ENCODE peak calls at places on chromosomes 6 and 20, in eight cellular contexts. B, T, V, H, K, N, S and D are unnamed samples.

GRCh38 chr6:36759177-36759757 is 61.6 kb downstream of the RAB44 start:
- DNase-seq in B (peak; percentile 96), T (peak; percentile 84), V (peak; percentile 96), H (peak; percentile 95), K (peak; percentile 59), N (peak; percentile 79), S (peak; percentile 90), D (peak; percentile 80)

GRCh38 chr20:1169224-1169623 is 15.6 kb downstream of the TMEM74B start:
- DNase-seq in B (no peak), T (no peak), V (no peak), H (no peak), K (no peak), N (no peak), S (no peak), D (no peak)

GRCh38 chr6:105940990-105941389 is 145.1 kb upstream of the PRDM1 start:
- DNase-seq in B (no peak), T (no peak), V (no peak), H (no peak), K (no peak), N (no peak), S (no peak), D (no peak)

GRCh38 chr6:42762338-42762929 is 16.5 kb upstream of the TBCC start:
- DNase-seq in B (no peak), T (no peak), V (no peak), H (no peak), K (no peak), N (no peak), S (no peak), D (no peak)

GRCh38 chr6:3490622-3490980 is 33.8 kb upstream of the SLC22A23 start:
- DNase-seq in B (no peak), T (no peak), V (no peak), H (no peak), K (no peak), N (no peak), S (no peak), D (no peak)

GRCh38 chr6:122663981-122664380 is 53.8 kb downstream of the PKIB start:
- DNase-seq in B (no peak), T (no peak), V (no peak), H (no peak), K (no peak), N (no peak), S (no peak), D (no peak)

GRCh38 chr20:23666189-23666588 is 22.6 kb downstream of the CST4 start:
- DNase-seq in B (no peak), T (no peak), V (peak; percentile 52), H (no peak), K (no peak), N (no peak), S (no peak), D (no peak)

GRCh38 chr20:25859649-25860530 is 163.2 kb upstream of the ZNF337 start:
- DNase-seq in B (peak; percentile 88), T (peak; percentile 63), V (peak; percentile 91), H (peak; percentile 46), K (peak; percentile 67), N (peak; percentile 45), S (peak; percentile 88), D (peak; percentile 81)

GRCh38 chr6:109284675-109285074 is 97.6 kb downstream of the CD164 start:
- DNase-seq in B (no peak), T (no peak), V (no peak), H (no peak), K (no peak), N (no peak), S (no peak), D (no peak)

GRCh38 chr6:128244751-128245405 is 275.5 kb downstream of the PTPRK start:
- DNase-seq in B (no peak), T (no peak), V (no peak), H (peak; percentile 5), K (no peak), N (no peak), S (no peak), D (no peak)

GRCh38 chr6:169714178-169714577 is 10.1 kb downstream of the PHF10 start:
- DNase-seq in B (no peak), T (no peak), V (no peak), H (no peak), K (no peak), N (no peak), S (no peak), D (no peak)

GRCh38 chr6:34514593-34515472 is 41.3 kb downstream of the SPDEF start:
- DNase-seq in B (peak; percentile 56), T (peak; percentile 62), V (no peak), H (peak; percentile 53), K (no peak), N (no peak), S (peak; percentile 62), D (peak; percentile 19)

GRCh38 chr6:15239606-15240364 is 6.1 kb upstream of the JARID2 start:
- DNase-seq in B (no peak), T (no peak), V (no peak), H (no peak), K (no peak), N (no peak), S (no peak), D (no peak)

GRCh38 chr6:10554826-10555225 is 33.7 kb downstream of the GCNT2 start:
- DNase-seq in B (no peak), T (no peak), V (peak; percentile 23), H (no peak), K (peak; percentile 71), N (no peak), S (no peak), D (no peak)

GRCh38 chr6:48429021-48429420 is 318.0 kb upstream of the PTCHD4 start:
- DNase-seq in B (no peak), T (no peak), V (no peak), H (no peak), K (no peak), N (no peak), S (no peak), D (no peak)

GRCh38 chr6:112202639-112203341 is 51.6 kb downstream of the LAMA4 start:
- DNase-seq in B (no peak), T (no peak), V (no peak), H (no peak), K (peak; percentile 60), N (no peak), S (no peak), D (no peak)

GRCh38 chr6:144158133-144158532 is 7.8 kb downstream of the STX11 start:
- DNase-seq in B (no peak), T (peak; percentile 34), V (no peak), H (peak; percentile 89), K (peak; percentile 93), N (no peak), S (no peak), D (peak; percentile 72)

GRCh38 chr6:15551798-15552197 is 111.0 kb downstream of the DTNBP1 start:
- DNase-seq in B (peak; percentile 83), T (no peak), V (no peak), H (no peak), K (no peak), N (no peak), S (no peak), D (no peak)

GRCh38 chr6:72002415-72002814 is 116.1 kb downstream of the RIMS1 start:
- DNase-seq in B (no peak), T (no peak), V (no peak), H (no peak), K (no peak), N (no peak), S (no peak), D (no peak)

GRCh38 chr20:57332105-57333089 is 2.8 kb downstream of the SPO11 start:
- DNase-seq in B (no peak), T (no peak), V (no peak), H (no peak), K (no peak), N (no peak), S (no peak), D (no peak)

GRCh38 chr20:43431120-43431519 is 26.6 kb upstream of the SRSF6 start:
- DNase-seq in B (no peak), T (no peak), V (no peak), H (no peak), K (no peak), N (no peak), S (no peak), D (no peak)

GRCh38 chr20:61343934-61344333 is 91.9 kb downstream of the CDH4 start:
- DNase-seq in B (peak; percentile 54), T (no peak), V (no peak), H (no peak), K (no peak), N (no peak), S (no peak), D (no peak)

GRCh38 chr6:151016107-151016506 is 150.6 kb downstream of the MTHFD1L start:
- DNase-seq in B (no peak), T (no peak), V (peak; percentile 54), H (no peak), K (no peak), N (no peak), S (no peak), D (no peak)

GRCh38 chr20:9989066-9989724 is 45.6 kb upstream of the ANKEF1 start:
- DNase-seq in B (no peak), T (no peak), V (no peak), H (no peak), K (no peak), N (no peak), S (no peak), D (no peak)

GRCh38 chr6:39901670-39902069 is 32.6 kb downstream of the MOCS1 start:
- DNase-seq in B (peak; percentile 63), T (no peak), V (peak; percentile 75), H (no peak), K (no peak), N (no peak), S (no peak), D (no peak)

GRCh38 chr20:4217349-4217761 is 202.0 kb upstream of the RNF24 start:
- DNase-seq in B (peak; percentile 31), T (no peak), V (no peak), H (peak; percentile 56), K (no peak), N (no peak), S (no peak), D (no peak)

GRCh38 chr6:57283096-57283495 is 34.3 kb upstream of the PRIM2 start:
- DNase-seq in B (no peak), T (no peak), V (no peak), H (no peak), K (no peak), N (no peak), S (no peak), D (no peak)

GRCh38 chr20:3115190-3116107 is 30.9 kb upstream of the AVP start:
- DNase-seq in B (no peak), T (no peak), V (no peak), H (peak; percentile 91), K (peak; percentile 54), N (no peak), S (no peak), D (peak; percentile 43)

GRCh38 chr20:25540273-25540672 is 45.1 kb downstream of the NINL start:
- DNase-seq in B (no peak), T (no peak), V (peak; percentile 48), H (peak; percentile 70), K (no peak), N (no peak), S (no peak), D (peak; percentile 43)

GRCh38 chr6:136812174-136812573 is 10.2 kb upstream of the PEX7 start:
- DNase-seq in B (no peak), T (no peak), V (no peak), H (no peak), K (no peak), N (no peak), S (no peak), D (no peak)

GRCh38 chr20:22060610-22061009 is 355.1 kb downstream of the PAX1 start:
- DNase-seq in B (no peak), T (no peak), V (no peak), H (no peak), K (no peak), N (no peak), S (no peak), D (no peak)

GRCh38 chr6:169313347-169314010 is 59.8 kb upstream of the THBS2 start:
- DNase-seq in B (no peak), T (no peak), V (peak; percentile 68), H (no peak), K (no peak), N (no peak), S (no peak), D (no peak)

GRCh38 chr20:47338131-47338628 is 18.3 kb downstream of the ZMYND8 start:
- DNase-seq in B (peak; percentile 38), T (no peak), V (no peak), H (no peak), K (no peak), N (no peak), S (no peak), D (no peak)

GRCh38 chr6:53107091-53107490 is 41.5 kb downstream of the GCM1 start:
- DNase-seq in B (no peak), T (no peak), V (no peak), H (peak; percentile 81), K (no peak), N (no peak), S (no peak), D (no peak)